ENCODE peak calls at places on chromosomes 7 and 10, in six cellular contexts. P is fibroblast of pulmonary artery, J is gastrocnemius medialis, D is astrocyte of the spinal cord, O is GM12864, N is RWPE2. H is an unnamed sample.

GRCh38 chr10:30491204-30491603 is 57.2 kb downstream of the MAP3K8 start:
- DNase-seq in P (peak), N (no peak), O (no peak), D (no peak), J (no peak), H (peak)

GRCh38 chr7:47078241-47078640 is 503.7 kb downstream of the TNS3 start:
- DNase-seq in D (no peak), J (no peak), N (no peak), O (no peak), P (peak), H (peak)

GRCh38 chr7:155701972-155702544 is 57.6 kb downstream of the RBM33 start:
- DNase-seq in O (no peak), N (no peak), D (peak), P (peak), J (no peak), H (no peak)

GRCh38 chr7:132430863-132431822 is 145.1 kb downstream of the PLXNA4 start:
- DNase-seq in P (peak), D (peak), J (no peak), O (no peak), N (no peak), H (peak)

GRCh38 chr7:103068429-103069403 is 5.9 kb downstream of the FBXL13 start:
- DNase-seq in O (no peak), J (no peak), N (no peak), D (no peak), P (peak), H (no peak)

GRCh38 chr7:155296788-155297516 is 726 bp upstream of the INSIG1 start:
- DNase-seq in P (peak), O (no peak), J (peak), N (no peak), D (peak), H (peak)

GRCh38 chr7:106255246-106255645 is 29.5 kb downstream of the NAMPT start:
- DNase-seq in D (no peak), J (no peak), P (no peak), O (no peak), N (no peak), H (no peak)

GRCh38 chr7:124032369-124033092 is at the start of gene TMEM229A:
- DNase-seq in P (peak), J (no peak), D (peak), N (peak), O (no peak), H (peak)

GRCh38 chr7:130151591-130152269 is 53.5 kb downstream of the TMEM209 start:
- DNase-seq in D (no peak), J (no peak), P (peak), O (no peak), N (no peak), H (peak)

GRCh38 chr10:122509323-122509722 is 48.0 kb downstream of the HTRA1 start:
- DNase-seq in O (no peak), N (no peak), J (no peak), P (no peak), D (no peak), H (no peak)

GRCh38 chr10:28300027-28300426 is 2.8 kb downstream of the MPP7 start:
- DNase-seq in P (no peak), O (no peak), N (no peak), D (no peak), J (no peak), H (no peak)

GRCh38 chr7:17986826-17987225 is 40.8 kb downstream of the PRPS1L1 start:
- DNase-seq in J (no peak), O (no peak), D (peak), N (no peak), P (peak), H (peak)

GRCh38 chr7:102165136-102165535 is 121.5 kb upstream of the SH2B2 start:
- DNase-seq in P (no peak), J (no peak), D (no peak), O (no peak), N (no peak), H (no peak)

GRCh38 chr10:1841759-1842158 is 104.4 kb upstream of the ADARB2 start:
- DNase-seq in P (no peak), N (no peak), O (no peak), D (no peak), J (no peak), H (no peak)

GRCh38 chr10:52639652-52640051 is 132.9 kb downstream of the MBL2 start:
- DNase-seq in N (no peak), J (no peak), O (no peak), D (no peak), P (no peak), H (no peak)

GRCh38 chr7:141288626-141289025 is 214.8 kb downstream of the TMEM178B start:
- DNase-seq in P (no peak), J (no peak), D (no peak), O (no peak), N (no peak), H (no peak)

GRCh38 chr10:116961305-116962251 is 43.4 kb downstream of the SHTN1 start:
- DNase-seq in N (no peak), O (no peak), P (no peak), D (no peak), J (no peak), H (no peak)

GRCh38 chr7:150381785-150382122 is 2.6 kb downstream of the ZNF775 start:
- DNase-seq in J (no peak), P (no peak), N (no peak), O (no peak), D (no peak), H (no peak)

GRCh38 chr10:17740668-17741067 is 11.3 kb upstream of the TMEM236 start:
- DNase-seq in D (no peak), O (no peak), J (no peak), N (no peak), P (no peak), H (no peak)

GRCh38 chr10:17736223-17736622 is 15.8 kb upstream of the TMEM236 start:
- DNase-seq in N (no peak), P (no peak), D (no peak), J (no peak), O (no peak), H (no peak)

GRCh38 chr10:17735166-17735941 is 16.6 kb upstream of the TMEM236 start:
- DNase-seq in P (peak), D (no peak), J (peak), O (no peak), N (no peak), H (no peak)

GRCh38 chr10:17734432-17735110 is 17.4 kb upstream of the TMEM236 start:
- DNase-seq in J (no peak), O (no peak), D (no peak), P (no peak), N (no peak), H (no peak)

DNA sequence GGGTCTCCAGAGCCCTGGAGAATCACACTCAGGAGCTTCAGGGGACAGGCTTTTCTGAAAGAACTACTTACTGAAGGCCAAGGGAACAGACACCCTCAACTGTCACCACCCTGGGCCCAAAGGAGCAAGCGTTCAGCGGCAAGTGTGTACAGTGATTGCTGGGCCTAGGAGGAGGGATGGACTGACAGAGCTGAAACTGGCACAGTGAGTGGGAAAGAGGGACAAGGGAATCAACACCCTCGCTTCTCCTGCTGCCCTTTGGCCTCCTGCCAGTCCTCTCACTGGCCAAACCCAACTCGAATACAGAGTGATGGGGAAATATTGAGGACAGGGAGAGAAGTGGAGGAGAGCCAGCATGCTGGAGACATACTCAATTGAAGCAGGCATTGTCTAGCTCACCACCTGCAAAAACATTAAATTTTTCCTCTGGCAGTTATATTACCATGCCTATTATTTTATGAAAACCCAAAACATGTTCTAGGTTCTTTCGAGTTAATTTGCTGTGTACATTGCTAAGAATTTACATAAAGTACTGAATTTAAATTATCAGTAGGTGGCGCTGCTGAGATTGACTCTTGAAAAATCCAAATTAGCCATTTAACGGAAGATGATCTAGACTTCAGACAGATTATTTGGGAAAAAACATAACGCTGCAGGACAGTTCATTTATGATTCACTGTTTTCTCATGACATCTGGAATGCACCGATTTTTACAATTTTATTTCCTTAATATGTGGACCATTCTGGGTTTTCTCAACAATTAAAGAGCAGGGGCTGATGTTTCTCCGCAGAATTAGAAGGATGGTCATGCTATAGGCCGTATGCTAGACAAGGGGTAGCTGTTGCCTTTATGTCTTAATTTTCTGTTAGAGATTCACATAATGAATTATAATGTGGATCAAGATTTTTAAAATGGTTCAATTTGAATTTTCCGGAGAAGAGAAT is 14.7 kb upstream of the TMEM236 start:
- DNase-seq in P (peak), D (peak), J (no peak), O (no peak), N (no peak), H (peak)
- H3K4me3 ChIP-seq in P (no peak), D (no peak), J (no peak), O (no peak), N (no peak), H (no peak)

GRCh38 chr7:91852263-91852741 is 28.2 kb downstream of the MTERF1 start:
- DNase-seq in P (peak), O (peak), N (no peak), D (no peak), J (no peak), H (peak)
- TF ChIP-seq CTCF in P (peak), O (peak), N (peak), D (peak), J (no peak), H (peak)

GRCh38 chr10:129098517-129098916 is 368.5 kb upstream of the MGMT start:
- DNase-seq in P (no peak), O (no peak), N (no peak), J (no peak), D (no peak), H (no peak)

GRCh38 chr10:129096340-129096984 is 370.6 kb upstream of the MGMT start:
- DNase-seq in D (peak), J (peak), O (no peak), P (peak), N (no peak), H (peak)

GRCh38 chr10:129099486-129099885 is 367.6 kb upstream of the MGMT start:
- DNase-seq in O (no peak), D (no peak), N (no peak), J (no peak), P (no peak), H (no peak)

GRCh38 chr10:129095980-129096339 is 371.1 kb upstream of the MGMT start:
- DNase-seq in N (no peak), P (no peak), J (no peak), O (no peak), D (no peak), H (no peak)

DNA sequence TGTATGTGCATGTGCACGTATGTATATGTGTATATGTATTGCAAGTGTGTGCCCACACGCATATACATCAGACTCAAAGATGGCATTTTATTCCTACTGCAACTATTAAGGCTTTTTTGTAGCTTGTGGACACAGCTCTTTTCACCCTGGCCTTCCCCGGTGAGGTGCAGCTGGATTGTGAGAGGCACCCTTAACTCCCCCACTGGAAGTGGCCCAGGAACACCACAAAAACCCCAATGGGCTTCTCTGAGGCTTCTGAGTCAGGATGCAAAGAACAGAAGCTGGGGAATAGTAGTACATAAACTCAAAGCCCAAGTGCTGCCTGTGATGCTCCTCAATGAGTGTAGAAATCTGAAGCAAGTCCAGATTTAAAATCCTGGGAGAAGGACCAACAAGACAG is 369.3 kb upstream of the MGMT start:
- DNase-seq in J (no peak), N (no peak), D (no peak), O (no peak), P (no peak), H (no peak)
- H3K4me3 ChIP-seq in J (no peak), N (no peak), D (no peak), O (no peak), P (no peak), H (no peak)

GRCh38 chr7:143318661-143319060 is 2.8 kb downstream of the CLCN1 start:
- DNase-seq in O (no peak), D (peak), J (peak), N (no peak), P (peak), H (peak)
- TF ChIP-seq CTCF in O (no peak), D (no peak), J (peak), N (peak), P (no peak), H (peak)

GRCh38 chr10:70054902-70055301 is 2.3 kb downstream of the MACROH2A2 start:
- DNase-seq in O (no peak), D (no peak), N (no peak), J (no peak), P (no peak), H (no peak)
- H3K4me3 ChIP-seq in O (no peak), D (no peak), N (no peak), J (no peak), P (no peak), H (no peak)

DNA sequence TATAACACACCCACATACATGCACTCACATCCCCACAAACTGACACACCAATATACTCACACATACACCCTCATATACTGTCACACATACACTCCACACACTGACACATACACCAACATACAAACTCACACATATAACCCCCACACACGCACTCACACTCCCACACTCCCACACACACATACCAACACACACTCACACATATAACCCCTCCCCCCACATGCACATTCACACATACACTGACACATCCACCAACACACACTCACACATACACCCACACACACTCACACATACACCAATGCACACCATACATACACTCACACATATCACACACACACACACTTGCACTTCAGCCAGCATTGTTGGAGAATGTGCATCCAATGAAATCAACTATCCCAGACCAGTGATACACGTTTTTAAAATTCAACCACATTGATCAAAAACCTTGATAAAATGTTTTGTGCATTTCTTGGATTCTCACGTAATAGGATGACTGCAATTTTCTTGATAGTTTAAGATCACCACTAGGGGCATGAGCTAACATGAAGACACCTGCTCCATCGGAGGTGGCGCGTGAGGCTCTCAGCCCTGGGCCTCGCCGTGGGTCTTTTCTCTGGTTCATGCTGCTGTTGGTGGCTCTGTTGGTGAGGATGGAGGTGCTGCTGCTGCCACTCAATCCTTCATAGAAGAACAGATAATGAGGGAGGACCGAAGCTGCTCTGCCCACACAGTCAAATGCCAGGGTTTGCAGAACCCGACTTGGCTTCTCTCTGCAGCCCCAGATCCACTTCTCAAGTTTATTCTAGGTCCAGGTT is 32.1 kb upstream of the CHST15 start:
- DNase-seq in O (no peak), J (no peak), P (no peak), D (no peak), N (no peak), H (no peak)
- TF ChIP-seq CTCF in O (peak), J (no peak), P (peak), D (peak), N (peak), H (peak)

GRCh38 chr10:74293686-74294365 is 142.8 kb downstream of the ADK start:
- DNase-seq in O (no peak), J (no peak), P (peak), N (no peak), D (peak), H (peak)
- H3K4me3 ChIP-seq in O (no peak), J (no peak), P (no peak), N (no peak), D (no peak), H (no peak)

GRCh38 chr10:125799446-125799845 is 23.6 kb downstream of the UROS start:
- DNase-seq in N (no peak), P (no peak), O (no peak), D (no peak), J (no peak), H (no peak)
- TF ChIP-seq CTCF in N (no peak), P (no peak), O (no peak), D (no peak), J (no peak), H (no peak)

DNA sequence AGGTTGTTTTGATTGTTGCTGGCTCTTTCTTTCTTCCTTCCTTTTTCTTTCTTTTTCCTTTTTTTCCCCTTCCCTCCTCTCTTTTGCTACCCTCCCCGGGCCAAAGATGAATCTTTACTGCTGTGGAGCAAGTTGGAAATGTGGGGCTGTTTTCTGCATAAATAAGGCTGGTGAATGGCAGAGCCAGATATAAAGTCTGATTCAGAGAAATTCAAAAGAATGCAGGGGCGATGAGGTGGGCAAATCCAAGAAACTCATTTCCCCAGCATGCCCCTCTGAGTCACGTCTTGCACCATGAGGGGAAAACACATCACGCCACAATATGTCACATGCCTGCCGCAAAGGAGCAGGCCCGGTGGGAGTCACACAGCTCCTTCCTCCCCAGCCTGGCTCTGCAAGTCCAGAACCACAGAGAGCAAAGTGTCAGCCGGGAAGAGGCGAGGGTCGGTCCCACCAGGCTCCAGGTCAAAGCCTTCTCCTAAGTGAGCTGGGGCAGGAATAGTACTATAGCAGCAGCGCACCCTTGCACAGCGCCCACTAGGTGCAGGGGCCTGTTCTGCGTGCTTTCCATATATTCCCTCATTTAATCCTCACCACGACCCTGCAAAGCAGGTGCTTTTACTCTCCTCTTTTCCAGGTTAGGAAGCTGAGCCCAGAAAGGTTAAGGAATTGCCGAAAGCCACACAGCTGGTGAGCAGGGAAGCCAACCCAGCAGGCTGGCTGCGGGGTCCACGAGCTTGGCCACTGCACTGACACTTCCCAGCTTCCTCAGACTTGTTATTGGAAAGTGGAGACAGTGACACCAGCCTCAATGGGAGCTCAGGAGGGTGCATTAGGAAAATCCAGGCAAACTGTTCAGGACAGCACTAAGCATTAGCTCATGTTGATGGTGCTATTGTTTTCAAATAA is 94.1 kb upstream of the ZMIZ1 start:
- DNase-seq in J (peak), O (no peak), P (peak), D (peak), N (no peak), H (peak)
- H3K4me3 ChIP-seq in J (peak), O (peak), P (peak), D (peak), N (peak), H (peak)

H was measured in foreskin fibroblast.